ENCODE peak calls at places on chromosome 21, in eight cellular contexts. P is T1000; M is CMK; X is activated T-helper 1 cell treated with anti-CD3 and anti-CD28 coated beads, Interleukin-12 subunit alpha, Interleukin-12 subunit beta, Interleukin-2, Interleukin-4 antibody, amounts not matched to agents 30 ng/mL and 10 ng/mL and 1 ng/mL, durations not matched to agents 14 hours and 24 hours and 36 hours; L is T follicular helper cell; V is glomerular endothelial cell; Q is amniotic stem cell; U is left colon. N is an unnamed sample.

GRCh38 chr21:43801006-43801783 is 11.8 kb downstream of the RRP1 start:
- DNase-seq in P (no peak), M (no peak), X (no peak), L (no peak), V (no peak), Q (no peak), U (no peak), N (no peak)

GRCh38 chr21:41363370-41364270 is 1.8 kb downstream of the MX2 start:
- DNase-seq in P (no peak), M (no peak), X (no peak), L (no peak), V (no peak), Q (no peak), U (no peak), N (no peak)

GRCh38 chr21:17679002-17679600 is 66.4 kb upstream of the BTG3 start:
- DNase-seq in P (no peak), M (peak), X (peak), L (no peak), V (peak), Q (peak), U (no peak), N (no peak)

GRCh38 chr21:42426424-42426823 is 22.7 kb downstream of the UBASH3A start:
- DNase-seq in P (no peak), M (no peak), X (no peak), L (no peak), V (no peak), Q (no peak), U (no peak), N (no peak)

GRCh38 chr21:28823464-28823863 is 169.2 kb downstream of the LTN1 start:
- DNase-seq in P (no peak), M (no peak), X (no peak), L (no peak), V (no peak), Q (no peak), U (no peak), N (no peak)

GRCh38 chr21:15978158-15978805 is 248.5 kb downstream of the USP25 start:
- DNase-seq in P (no peak), M (no peak), X (no peak), L (no peak), V (no peak), Q (no peak), U (no peak), N (no peak)

GRCh38 chr21:46429754-46430681 is 28.7 kb upstream of the DIP2A start:
- DNase-seq in P (no peak), M (no peak), X (no peak), L (no peak), V (no peak), Q (no peak), U (no peak), N (no peak)

GRCh38 chr21:35511298-35512162 is 462.4 kb upstream of the RUNX1 start:
- DNase-seq in P (no peak), M (no peak), X (no peak), L (no peak), V (no peak), Q (no peak), U (no peak), N (no peak)

GRCh38 chr21:46620846-46621245 is 14.6 kb upstream of the PRMT2 start:
- DNase-seq in P (no peak), M (no peak), X (no peak), L (no peak), V (no peak), Q (no peak), U (no peak), N (no peak)

GRCh38 chr21:22900511-22900910 is 1902.3 kb downstream of the NCAM2 start:
- DNase-seq in P (no peak), M (no peak), X (no peak), L (no peak), V (peak), Q (no peak), U (no peak), N (no peak)

GRCh38 chr21:32356874-32357395 is 35.9 kb downstream of the URB1 start:
- DNase-seq in P (no peak), M (no peak), X (no peak), L (no peak), V (no peak), Q (no peak), U (no peak), N (no peak)

GRCh38 chr21:40177979-40178378 is 310.7 kb downstream of the PCP4 start:
- DNase-seq in P (no peak), M (no peak), X (no peak), L (no peak), V (no peak), Q (no peak), U (no peak), N (no peak)

GRCh38 chr21:36127977-36128376 is 6.9 kb upstream of the CBR3 start:
- DNase-seq in P (no peak), M (no peak), X (no peak), L (no peak), V (no peak), Q (no peak), U (no peak), N (no peak)

GRCh38 chr21:26366781-26367180 is 196.2 kb upstream of the APP start:
- DNase-seq in P (no peak), M (no peak), X (no peak), L (no peak), V (no peak), Q (no peak), U (no peak), N (no peak)

GRCh38 chr21:46108827-46109226 is 10.9 kb downstream of the COL6A2 start:
- DNase-seq in P (no peak), M (no peak), X (no peak), L (no peak), V (no peak), Q (no peak), U (peak), N (no peak)

GRCh38 chr21:18840239-18840638 is 436.7 kb upstream of the TMPRSS15 start:
- DNase-seq in P (no peak), M (no peak), X (no peak), L (no peak), V (no peak), Q (no peak), U (no peak), N (no peak)

GRCh38 chr21:29074783-29075182 is 1.3 kb upstream of the CCT8 start:
- DNase-seq in P (no peak), M (peak), X (no peak), L (no peak), V (no peak), Q (no peak), U (no peak), N (no peak)

GRCh38 chr21:20507783-20508182 is 490.4 kb upstream of the NCAM2 start:
- DNase-seq in P (no peak), M (no peak), X (no peak), L (no peak), V (no peak), Q (no peak), U (no peak), N (no peak)

GRCh38 chr21:38219049-38219628 is 37.7 kb upstream of the KCNJ15 start:
- DNase-seq in P (peak), M (peak), X (peak), L (peak), V (peak), Q (peak), U (peak), N (peak)

GRCh38 chr21:33947451-33948095 is 32.0 kb upstream of the ATP5PO start:
- DNase-seq in P (peak), M (no peak), X (peak), L (peak), V (peak), Q (peak), U (peak), N (peak)

GRCh38 chr21:43864313-43864805 is 664 bp upstream of the AGPAT3 start:
- DNase-seq in P (no peak), M (peak), X (peak), L (no peak), V (no peak), Q (no peak), U (peak), N (peak)

GRCh38 chr21:34046917-34047316 is 26.5 kb upstream of the MRPS6 start:
- DNase-seq in P (no peak), M (no peak), X (no peak), L (no peak), V (no peak), Q (no peak), U (no peak), N (no peak)

GRCh38 chr21:44521928-44522752 is 17.9 kb downstream of the KRTAP10-1 start:
- DNase-seq in P (no peak), M (no peak), X (no peak), L (no peak), V (no peak), Q (no peak), U (peak), N (no peak)